ENCODE peak calls at places on chromosomes 3 and 15, in seven cellular contexts. One of them, this sample, is unnamed. For H3K4me1, the result is how much of the 10 kb centered on the place peaks cover.

GRCh38 chr3:140588558-140588957 is 89.3 kb upstream of the TRIM42 start:
- DNase-seq in pancreas: no peak
- DNase-seq in A549: no peak
- DNase-seq in breast epithelium: no peak
- DNase-seq in mesendoderm: peak
- DNase-seq in sigmoid colon: no peak
- DNase-seq in left ventricle myocardium inferior: no peak
- DNase-seq in this sample: no peak

GRCh38 chr3:73781536-73781935 is 156.8 kb upstream of the PDZRN3 start:
- DNase-seq in pancreas: no peak
- DNase-seq in A549: no peak
- DNase-seq in breast epithelium: peak
- DNase-seq in mesendoderm: no peak
- DNase-seq in sigmoid colon: no peak
- DNase-seq in left ventricle myocardium inferior: no peak
- DNase-seq in this sample: no peak

GRCh38 chr3:153165211-153165815 is 3.3 kb downstream of the RAP2B start:
- DNase-seq in pancreas: no peak
- DNase-seq in A549: no peak
- DNase-seq in breast epithelium: no peak
- DNase-seq in mesendoderm: peak
- DNase-seq in sigmoid colon: no peak
- DNase-seq in left ventricle myocardium inferior: no peak
- DNase-seq in this sample: no peak

GRCh38 chr3:35141406-35141805 is 497.9 kb upstream of the ARPP21 start:
- DNase-seq in pancreas: no peak
- DNase-seq in A549: no peak
- DNase-seq in breast epithelium: no peak
- DNase-seq in mesendoderm: no peak
- DNase-seq in sigmoid colon: no peak
- DNase-seq in left ventricle myocardium inferior: no peak
- DNase-seq in this sample: no peak

GRCh38 chr15:76340802-76341365 is 4.3 kb downstream of the ISL2 start:
- DNase-seq in pancreas: peak
- DNase-seq in A549: no peak
- DNase-seq in breast epithelium: no peak
- DNase-seq in mesendoderm: peak
- DNase-seq in sigmoid colon: no peak
- DNase-seq in left ventricle myocardium inferior: no peak
- DNase-seq in this sample: no peak

GRCh38 chr3:33883538-33884203 is 85.2 kb downstream of the PDCD6IP start:
- DNase-seq in pancreas: no peak
- DNase-seq in A549: peak
- DNase-seq in breast epithelium: no peak
- DNase-seq in mesendoderm: peak
- DNase-seq in sigmoid colon: no peak
- DNase-seq in left ventricle myocardium inferior: no peak
- DNase-seq in this sample: no peak

GRCh38 chr15:90594297-90594696 is 64.6 kb downstream of the CRTC3 start:
- DNase-seq in pancreas: peak
- DNase-seq in A549: no peak
- DNase-seq in breast epithelium: peak
- DNase-seq in mesendoderm: no peak
- DNase-seq in sigmoid colon: peak
- DNase-seq in left ventricle myocardium inferior: peak
- DNase-seq in this sample: peak

GRCh38 chr15:90062023-90062728 is 40.1 kb downstream of the IDH2 start:
- DNase-seq in pancreas: peak
- DNase-seq in A549: no peak
- DNase-seq in breast epithelium: peak
- DNase-seq in mesendoderm: peak
- DNase-seq in sigmoid colon: no peak
- DNase-seq in left ventricle myocardium inferior: peak
- DNase-seq in this sample: peak

GRCh38 chr3:194306771-194307640 is 44.1 kb downstream of the CPN2 start:
- DNase-seq in pancreas: no peak
- DNase-seq in A549: no peak
- DNase-seq in breast epithelium: no peak
- DNase-seq in mesendoderm: no peak
- DNase-seq in sigmoid colon: peak
- DNase-seq in left ventricle myocardium inferior: no peak
- DNase-seq in this sample: no peak

GRCh38 chr3:99637041-99637380 is 1.4 kb upstream of the COL8A1 start:
- DNase-seq in pancreas: no peak
- DNase-seq in A549: no peak
- DNase-seq in breast epithelium: no peak
- DNase-seq in mesendoderm: peak
- DNase-seq in sigmoid colon: no peak
- DNase-seq in left ventricle myocardium inferior: no peak
- DNase-seq in this sample: no peak
- H3K4me3 ChIP-seq in pancreas: no peak
- H3K4me3 ChIP-seq in A549: peak
- H3K4me3 ChIP-seq in breast epithelium: peak
- H3K4me3 ChIP-seq in mesendoderm: no peak
- H3K4me3 ChIP-seq in sigmoid colon: peak
- H3K4me3 ChIP-seq in left ventricle myocardium inferior: peak
- H3K4me3 ChIP-seq in this sample: no peak

DNA sequence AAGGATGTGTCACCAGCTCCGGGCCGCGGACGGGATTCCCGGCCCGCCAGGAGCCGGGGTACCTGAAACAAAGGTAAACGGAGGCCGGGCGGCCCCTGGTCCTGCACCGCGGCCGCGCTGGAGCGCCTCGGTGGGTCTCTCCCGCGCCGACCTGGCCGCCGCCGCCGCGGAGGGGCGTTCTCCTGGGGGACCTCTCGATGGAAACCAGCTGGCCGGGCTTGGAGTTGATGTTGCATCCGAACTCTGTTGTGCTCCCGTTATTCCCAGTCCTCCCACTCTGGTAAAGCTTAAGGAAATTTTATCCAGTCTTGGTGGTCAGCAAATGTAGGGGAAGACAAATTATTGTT is 794 bp downstream of the PPP2R3A start:
- DNase-seq in pancreas: no peak
- DNase-seq in A549: no peak
- DNase-seq in breast epithelium: no peak
- DNase-seq in mesendoderm: no peak
- DNase-seq in sigmoid colon: no peak
- DNase-seq in left ventricle myocardium inferior: no peak
- DNase-seq in this sample: no peak
- H3K27ac ChIP-seq in pancreas: peak
- H3K27ac ChIP-seq in A549: peak
- H3K27ac ChIP-seq in breast epithelium: peak
- H3K27ac ChIP-seq in mesendoderm: peak
- H3K27ac ChIP-seq in sigmoid colon: peak
- H3K27ac ChIP-seq in left ventricle myocardium inferior: peak
- H3K27ac ChIP-seq in this sample: peak

DNA sequence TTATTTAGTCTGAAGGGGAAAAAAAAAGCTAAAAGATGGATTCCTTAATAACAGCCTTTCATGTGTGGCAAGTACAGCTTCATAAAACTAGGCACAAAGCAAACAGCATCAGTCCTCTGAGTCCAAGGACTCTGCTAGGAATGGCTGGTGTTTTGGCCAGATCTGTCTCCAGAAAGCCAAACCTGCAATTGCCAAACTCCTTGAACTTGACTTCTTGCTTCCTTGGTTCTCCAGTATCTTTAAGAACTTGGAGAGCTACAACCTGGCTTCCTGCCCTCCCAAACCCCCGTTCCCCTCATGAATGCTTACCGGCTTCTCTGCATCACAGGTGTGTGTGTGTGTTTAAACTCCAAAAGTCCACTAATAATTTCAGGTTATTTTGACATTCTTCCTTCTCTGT is 1.6 kb upstream of the PLOD2 start:
- DNase-seq in pancreas: no peak
- DNase-seq in A549: no peak
- DNase-seq in breast epithelium: no peak
- DNase-seq in mesendoderm: no peak
- DNase-seq in sigmoid colon: peak
- DNase-seq in left ventricle myocardium inferior: no peak
- DNase-seq in this sample: no peak
- H3K4me1 ChIP-seq in pancreas: under half
- H3K4me1 ChIP-seq in A549: half or more
- H3K4me1 ChIP-seq in breast epithelium: under half
- H3K4me1 ChIP-seq in mesendoderm: under half
- H3K4me1 ChIP-seq in sigmoid colon: under half
- H3K4me1 ChIP-seq in left ventricle myocardium inferior: half or more
- H3K4me1 ChIP-seq in this sample: under half

GRCh38 chr3:178618907-178619306 is 82.7 kb downstream of the KCNMB2 start:
- DNase-seq in pancreas: no peak
- DNase-seq in A549: no peak
- DNase-seq in breast epithelium: no peak
- DNase-seq in mesendoderm: no peak
- DNase-seq in sigmoid colon: no peak
- DNase-seq in left ventricle myocardium inferior: no peak
- DNase-seq in this sample: no peak

GRCh38 chr3:178623666-178624255 is 87.5 kb downstream of the KCNMB2 start:
- DNase-seq in pancreas: no peak
- DNase-seq in A549: no peak
- DNase-seq in breast epithelium: no peak
- DNase-seq in mesendoderm: peak
- DNase-seq in sigmoid colon: no peak
- DNase-seq in left ventricle myocardium inferior: no peak
- DNase-seq in this sample: no peak

DNA sequence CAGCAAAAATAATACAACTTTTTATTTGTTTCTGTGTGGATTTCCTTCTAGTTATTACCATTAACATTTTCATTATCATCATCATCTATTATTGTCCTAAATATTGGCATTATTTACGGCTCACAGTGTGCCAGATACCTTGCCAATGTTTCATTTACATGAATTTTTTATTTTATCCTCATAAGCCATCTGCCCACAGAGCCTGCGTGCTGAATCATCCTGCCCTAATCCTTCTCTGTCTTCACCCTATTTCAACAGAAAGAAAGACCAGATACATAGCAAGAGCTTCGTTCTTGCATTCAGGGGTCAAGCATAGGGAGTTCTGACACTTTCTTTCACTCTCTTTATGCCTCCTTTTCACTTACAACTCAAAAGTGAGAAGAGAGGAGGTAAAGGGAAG is 82.0 kb downstream of the KCNMB2 start:
- DNase-seq in pancreas: no peak
- DNase-seq in A549: no peak
- DNase-seq in breast epithelium: no peak
- DNase-seq in mesendoderm: no peak
- DNase-seq in sigmoid colon: no peak
- DNase-seq in left ventricle myocardium inferior: no peak
- DNase-seq in this sample: no peak
- H3K4me3 ChIP-seq in pancreas: no peak
- H3K4me3 ChIP-seq in A549: no peak
- H3K4me3 ChIP-seq in breast epithelium: peak
- H3K4me3 ChIP-seq in mesendoderm: no peak
- H3K4me3 ChIP-seq in sigmoid colon: peak
- H3K4me3 ChIP-seq in left ventricle myocardium inferior: peak
- H3K4me3 ChIP-seq in this sample: no peak

GRCh38 chr3:108319428-108320053 is 23.2 kb downstream of the HHLA2 start:
- DNase-seq in pancreas: no peak
- DNase-seq in A549: no peak
- DNase-seq in breast epithelium: peak
- DNase-seq in mesendoderm: no peak
- DNase-seq in sigmoid colon: no peak
- DNase-seq in left ventricle myocardium inferior: no peak
- DNase-seq in this sample: peak

GRCh38 chr3:108327168-108327567 is 30.8 kb downstream of the HHLA2 start:
- DNase-seq in pancreas: no peak
- DNase-seq in A549: no peak
- DNase-seq in breast epithelium: no peak
- DNase-seq in mesendoderm: no peak
- DNase-seq in sigmoid colon: no peak
- DNase-seq in left ventricle myocardium inferior: no peak
- DNase-seq in this sample: no peak

GRCh38 chr3:108320746-108321350 is 24.5 kb downstream of the HHLA2 start:
- DNase-seq in pancreas: no peak
- DNase-seq in A549: no peak
- DNase-seq in breast epithelium: no peak
- DNase-seq in mesendoderm: no peak
- DNase-seq in sigmoid colon: no peak
- DNase-seq in left ventricle myocardium inferior: no peak
- DNase-seq in this sample: no peak

GRCh38 chr3:108322352-108322751 is 26.0 kb downstream of the HHLA2 start:
- DNase-seq in pancreas: no peak
- DNase-seq in A549: no peak
- DNase-seq in breast epithelium: no peak
- DNase-seq in mesendoderm: no peak
- DNase-seq in sigmoid colon: no peak
- DNase-seq in left ventricle myocardium inferior: no peak
- DNase-seq in this sample: no peak

GRCh38 chr3:108324177-108324576 is 27.8 kb downstream of the HHLA2 start:
- DNase-seq in pancreas: no peak
- DNase-seq in A549: no peak
- DNase-seq in breast epithelium: no peak
- DNase-seq in mesendoderm: no peak
- DNase-seq in sigmoid colon: no peak
- DNase-seq in left ventricle myocardium inferior: no peak
- DNase-seq in this sample: no peak
- H3K27ac ChIP-seq in pancreas: no peak
- H3K27ac ChIP-seq in A549: no peak
- H3K27ac ChIP-seq in breast epithelium: no peak
- H3K27ac ChIP-seq in mesendoderm: no peak
- H3K27ac ChIP-seq in sigmoid colon: no peak
- H3K27ac ChIP-seq in left ventricle myocardium inferior: no peak
- H3K27ac ChIP-seq in this sample: no peak

GRCh38 chr3:57078366-57079220 is 18.1 kb downstream of the SPATA12 start:
- DNase-seq in pancreas: peak
- DNase-seq in A549: peak
- DNase-seq in breast epithelium: peak
- DNase-seq in mesendoderm: peak
- DNase-seq in sigmoid colon: peak
- DNase-seq in left ventricle myocardium inferior: peak
- DNase-seq in this sample: peak

GRCh38 chr3:57079221-57079831 is 18.9 kb downstream of the SPATA12 start:
- DNase-seq in pancreas: peak
- DNase-seq in A549: peak
- DNase-seq in breast epithelium: peak
- DNase-seq in mesendoderm: peak
- DNase-seq in sigmoid colon: peak
- DNase-seq in left ventricle myocardium inferior: peak
- DNase-seq in this sample: peak

GRCh38 chr3:57077630-57078365 is 17.3 kb downstream of the SPATA12 start:
- DNase-seq in pancreas: no peak
- DNase-seq in A549: no peak
- DNase-seq in breast epithelium: no peak
- DNase-seq in mesendoderm: no peak
- DNase-seq in sigmoid colon: no peak
- DNase-seq in left ventricle myocardium inferior: no peak
- DNase-seq in this sample: no peak

GRCh38 chr3:57073628-57074027 is 13.2 kb downstream of the SPATA12 start:
- DNase-seq in pancreas: peak
- DNase-seq in A549: no peak
- DNase-seq in breast epithelium: no peak
- DNase-seq in mesendoderm: no peak
- DNase-seq in sigmoid colon: no peak
- DNase-seq in left ventricle myocardium inferior: no peak
- DNase-seq in this sample: no peak

GRCh38 chr3:57076422-57076951 is 16.0 kb downstream of the SPATA12 start:
- DNase-seq in pancreas: no peak
- DNase-seq in A549: no peak
- DNase-seq in breast epithelium: no peak
- DNase-seq in mesendoderm: no peak
- DNase-seq in sigmoid colon: no peak
- DNase-seq in left ventricle myocardium inferior: no peak
- DNase-seq in this sample: no peak
- H3K4me1 ChIP-seq in pancreas: under half
- H3K4me1 ChIP-seq in A549: under half
- H3K4me1 ChIP-seq in breast epithelium: under half
- H3K4me1 ChIP-seq in mesendoderm: under half
- H3K4me1 ChIP-seq in sigmoid colon: under half
- H3K4me1 ChIP-seq in left ventricle myocardium inferior: under half
- H3K4me1 ChIP-seq in this sample: under half

GRCh38 chr3:120741320-120741719 is 996 bp downstream of the RABL3 start:
- DNase-seq in pancreas: no peak
- DNase-seq in A549: no peak
- DNase-seq in breast epithelium: no peak
- DNase-seq in mesendoderm: no peak
- DNase-seq in sigmoid colon: no peak
- DNase-seq in left ventricle myocardium inferior: no peak
- DNase-seq in this sample: no peak
- H3K4me3 ChIP-seq in pancreas: no peak
- H3K4me3 ChIP-seq in A549: peak
- H3K4me3 ChIP-seq in breast epithelium: peak
- H3K4me3 ChIP-seq in mesendoderm: no peak
- H3K4me3 ChIP-seq in sigmoid colon: peak
- H3K4me3 ChIP-seq in left ventricle myocardium inferior: peak
- H3K4me3 ChIP-seq in this sample: no peak

This sample was measured in lung.